ENCODE peak calls at places on chromosomes 2 and 18, in five cellular contexts. E is posterior vena cava, P is endothelial cell, B is H7, G is LHCN-M2. S is an unnamed sample.

GRCh38 chr18:22734812-22735627 is 198.1 kb upstream of the RBBP8 start:
- DNase-seq in B (no peak), P (no peak), G (peak), E (no peak), S (no peak)

GRCh38 chr2:241645056-241645914 is 7.8 kb downstream of the ATG4B start:
- DNase-seq in G (no peak), E (no peak), P (no peak), B (no peak), S (no peak)

GRCh38 chr2:12728221-12728777 is 11.6 kb downstream of the TRIB2 start:
- DNase-seq in P (no peak), G (no peak), B (no peak), E (peak), S (no peak)

GRCh38 chr18:47050468-47050867 is 15.0 kb upstream of the ELOA2 start:
- DNase-seq in P (peak), G (peak), E (no peak), B (peak), S (no peak)

GRCh38 chr2:239201531-239201876 is 199.3 kb downstream of the HDAC4 start:
- DNase-seq in E (peak), G (no peak), B (peak), P (no peak), S (no peak)

GRCh38 chr2:53787911-53788289 is 1.1 kb downstream of the ERLEC1 start:
- DNase-seq in P (no peak), G (no peak), B (no peak), E (no peak), S (no peak)

GRCh38 chr2:26613241-26614204 is 27.6 kb downstream of the CIB4 start:
- DNase-seq in P (no peak), E (peak), B (peak), G (no peak), S (no peak)

GRCh38 chr2:73987109-73987947 is 2.6 kb downstream of the TET3 start:
- DNase-seq in P (no peak), B (no peak), E (peak), G (no peak), S (no peak)

GRCh38 chr2:120203341-120204021 is 19.7 kb downstream of the TMEM185B start:
- DNase-seq in P (no peak), E (peak), G (no peak), B (no peak), S (no peak)

GRCh38 chr2:71558300-71559051 is 105.1 kb downstream of the DYSF start:
- DNase-seq in B (peak), E (no peak), P (no peak), G (no peak), S (no peak)

GRCh38 chr18:50559750-50560680 is at the start of gene MAPK4:
- DNase-seq in G (no peak), E (no peak), P (peak), B (peak), S (no peak)

GRCh38 chr2:50636462-50636861 is 395.5 kb downstream of the NRXN1 start:
- DNase-seq in G (no peak), B (no peak), P (no peak), E (no peak), S (no peak)

GRCh38 chr2:174024524-174025270 is 59.5 kb upstream of the SP3 start:
- DNase-seq in E (peak), B (peak), P (no peak), G (peak), S (no peak)

GRCh38 chr2:200618051-200618419 is 32.2 kb downstream of the AOX1 start:
- DNase-seq in P (no peak), E (no peak), B (no peak), G (no peak), S (no peak)

GRCh38 chr2:102268529-102269524 is 42.5 kb upstream of the IL1RL1 start:
- DNase-seq in G (peak), E (no peak), P (no peak), B (no peak), S (no peak)

GRCh38 chr18:9838144-9838877 is 47.5 kb upstream of the TXNDC2 start:
- DNase-seq in P (no peak), G (peak), E (no peak), B (peak), S (no peak)

GRCh38 chr2:42569116-42569711 is 782 bp downstream of the MTA3 start:
- DNase-seq in G (peak), P (peak), B (no peak), E (no peak), S (no peak)

GRCh38 chr2:148979919-148980277 is 58.6 kb upstream of the LYPD6B start:
- DNase-seq in B (peak), E (no peak), P (no peak), G (no peak), S (no peak)

GRCh38 chr2:8565399-8566154 is 116.3 kb upstream of the ID2 start:
- DNase-seq in B (no peak), P (no peak), E (peak), G (no peak), S (no peak)

GRCh38 chr2:184596819-184597411 is 1.4 kb upstream of the ZNF804A start:
- DNase-seq in E (no peak), B (no peak), G (peak), P (no peak), S (no peak)

GRCh38 chr18:39801010-39801409 is 2154.0 kb upstream of the PIK3C3 start:
- DNase-seq in E (no peak), G (no peak), P (no peak), B (no peak), S (no peak)